ENCODE peak calls at places on chromosomes 6 and 20, in five cellular contexts. Z, P, C, O and J are unnamed samples.

GRCh38 chr20:59824711-59825562 is 108.5 kb downstream of the SYCP2 start:
- DNase-seq in O (no peak), C (no peak), Z (no peak), P (no peak), J (no peak)

GRCh38 chr6:14730654-14731053 is 515.2 kb upstream of the JARID2 start:
- DNase-seq in C (no peak), Z (no peak), O (no peak), P (no peak), J (no peak)

GRCh38 chr6:107991061-107991460 is 33.1 kb upstream of the SEC63 start:
- DNase-seq in Z (no peak), C (no peak), P (no peak), O (no peak), J (no peak)

GRCh38 chr20:57509665-57510237 is 15.2 kb downstream of the CTCFL start:
- DNase-seq in Z (peak; percentile 68), C (no peak), P (no peak), O (peak; percentile 71), J (no peak)

GRCh38 chr6:4872841-4873240 is 96.6 kb downstream of the CDYL start:
- DNase-seq in Z (no peak), C (no peak), O (no peak), P (no peak), J (no peak)

GRCh38 chr20:39398656-39399055 is 436.5 kb downstream of the DHX35 start:
- DNase-seq in C (no peak), O (no peak), P (no peak), Z (no peak), J (no peak)

GRCh38 chr20:3580412-3580811 is 82.8 kb downstream of the GFRA4 start:
- DNase-seq in P (no peak), C (no peak), O (no peak), Z (no peak), J (no peak)

GRCh38 chr20:25285856-25286798 is 38.2 kb downstream of the PYGB start:
- DNase-seq in C (no peak), P (peak; percentile 15), Z (no peak), O (no peak), J (no peak)

GRCh38 chr20:58702161-58702510 is 9.5 kb downstream of the NPEPL1 start:
- DNase-seq in Z (no peak), P (no peak), O (no peak), C (no peak), J (no peak)

GRCh38 chr20:33481431-33481941 is 8.4 kb upstream of the CBFA2T2 start:
- DNase-seq in O (no peak), C (no peak), Z (no peak), P (no peak), J (no peak)

GRCh38 chr6:134115715-134116074 is 63.3 kb upstream of the SLC2A12 start:
- DNase-seq in C (no peak), Z (no peak), P (no peak), O (no peak), J (no peak)

GRCh38 chr6:108655840-108656650 is 95.3 kb downstream of the FOXO3 start:
- DNase-seq in C (no peak), Z (no peak), P (no peak), O (no peak), J (no peak)

GRCh38 chr6:150256618-150257272 is 112.1 kb upstream of the IYD start:
- DNase-seq in O (peak; percentile 60), P (no peak), Z (no peak), C (no peak), J (no peak)

GRCh38 chr6:158780963-158781691 is 38.0 kb downstream of the EZR start:
- DNase-seq in P (no peak), O (peak; percentile 83), C (no peak), Z (no peak), J (no peak)

GRCh38 chr20:23125159-23125558 is 39.0 kb upstream of the CD93 start:
- DNase-seq in O (no peak), Z (no peak), C (no peak), P (no peak), J (no peak)

GRCh38 chr6:4134841-4135664 is at the start of gene ECI2:
- DNase-seq in O (peak; percentile 48), C (peak; percentile 37), P (peak; percentile 85), Z (peak; percentile 48), J (peak; percentile 39)

GRCh38 chr6:97958143-97958542 is 675.1 kb upstream of the MMS22L start:
- DNase-seq in O (peak; percentile 78), P (peak; percentile 31), Z (no peak), C (no peak), J (no peak)

GRCh38 chr6:6471276-6471675 is 117.2 kb upstream of the LY86 start:
- DNase-seq in O (no peak), Z (no peak), C (no peak), P (no peak), J (no peak)

DNA sequence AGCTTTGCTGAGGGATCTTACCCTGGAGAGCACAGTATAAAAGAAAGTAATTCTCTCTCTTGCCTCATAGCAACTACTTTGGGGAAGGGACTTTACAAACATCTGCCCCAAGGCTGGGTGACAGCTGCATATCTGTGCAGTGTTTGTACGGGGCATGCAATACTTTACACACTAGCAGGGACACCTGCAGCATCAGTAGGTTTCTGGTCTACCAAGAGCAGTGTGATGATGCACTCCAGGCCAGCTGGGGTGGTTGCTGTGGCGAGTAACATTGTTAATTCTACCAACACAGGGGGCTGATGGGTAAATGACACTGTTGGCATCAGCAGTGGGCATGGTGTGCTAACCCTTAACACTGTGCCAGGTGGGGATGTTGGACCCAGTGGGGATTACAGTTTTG is 48.0 kb downstream of the ADTRP start:
- DNase-seq in O (no peak), Z (no peak), P (no peak), C (no peak), J (no peak)
- H3K4me1 ChIP-seq in O (peaks cover 9% of the 10 kb centered on the region), Z (no peaks in the 10 kb centered on the region), P (peaks cover 17% of the 10 kb centered on the region), C (peaks cover 56% of the 10 kb centered on the region), J (peaks cover 34% of the 10 kb centered on the region)

DNA sequence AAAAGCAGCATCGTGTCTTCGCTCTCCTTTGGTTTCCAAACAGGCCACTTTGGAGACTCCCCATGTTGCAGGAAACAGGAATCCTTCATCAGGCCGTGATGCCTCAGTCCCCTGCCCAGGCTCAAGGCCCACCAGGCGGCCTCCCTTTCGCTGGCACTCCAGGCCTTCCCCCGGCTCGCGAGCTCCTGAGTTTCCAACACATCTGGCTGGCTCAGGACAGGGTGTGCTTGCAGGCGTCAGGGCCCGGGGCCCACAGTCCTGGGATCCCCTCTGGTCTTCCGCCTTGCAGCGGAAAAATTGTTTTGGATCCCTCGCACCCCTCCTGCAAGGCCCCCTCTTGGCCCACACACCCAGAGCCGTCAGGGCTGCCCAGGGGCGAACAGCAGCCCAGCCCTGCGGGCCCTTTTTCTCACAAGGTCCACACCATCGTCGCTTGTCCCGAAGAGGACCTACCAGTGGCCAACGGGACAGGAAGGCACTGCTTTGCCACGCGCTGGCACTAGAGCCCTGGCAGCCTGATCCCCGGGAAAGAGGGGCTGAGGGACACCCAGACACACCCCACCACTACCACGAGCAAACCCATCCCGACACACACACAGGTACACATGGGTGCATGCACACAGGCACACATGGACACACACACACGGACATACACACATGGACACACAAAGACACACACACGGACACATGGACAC is 1930.9 kb upstream of the DEFB115 start:
- DNase-seq in P (no peak), O (no peak), Z (no peak), C (no peak), J (no peak)
- H3K4me3 ChIP-seq in P (no peak overlapping the region), O (no peak overlapping the region), Z (no peak overlapping the region), C (no peak overlapping the region), J (no peak overlapping the region)

DNA sequence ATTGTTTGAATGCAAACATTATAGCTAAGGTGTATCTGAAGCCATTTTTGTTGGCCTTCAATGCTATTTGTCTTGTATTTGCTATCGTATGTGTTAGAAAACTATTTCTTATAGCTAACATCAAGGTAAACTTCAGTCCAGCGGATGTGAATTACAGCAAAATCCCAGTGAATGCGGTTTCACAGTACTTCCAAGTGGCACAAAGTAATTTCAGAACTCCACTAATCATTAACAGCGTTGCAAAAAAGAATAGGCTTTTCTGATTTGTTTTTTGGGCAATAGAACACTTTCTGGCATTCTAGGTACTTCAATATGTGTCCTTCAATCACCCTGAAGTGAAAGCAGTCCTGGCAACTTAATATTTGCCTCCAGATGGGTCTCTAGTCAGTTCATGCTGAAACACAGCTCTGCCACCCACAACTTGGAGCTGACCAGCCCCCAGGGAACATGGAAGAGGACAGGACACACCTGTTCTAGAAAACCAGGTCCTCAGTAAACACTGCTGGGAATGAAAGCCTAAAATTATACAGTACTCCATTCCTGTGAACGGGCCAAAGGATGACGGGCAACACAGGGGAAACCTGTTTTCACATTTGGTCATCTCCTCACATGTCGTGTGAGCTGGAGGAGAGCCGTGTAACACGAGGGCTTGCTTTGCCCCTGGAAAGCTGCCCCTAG is 9.7 kb upstream of the MRPS10 start:
- DNase-seq in P (no peak), Z (peak; percentile 16), O (peak; percentile 82), C (no peak), J (no peak)
- H3K4me1 ChIP-seq in P (peaks cover 11% of the 10 kb centered on the region), Z (peaks cover 53% of the 10 kb centered on the region), O (peaks cover 78% of the 10 kb centered on the region), C (no peaks in the 10 kb centered on the region), J (peaks cover 24% of the 10 kb centered on the region)

DNA sequence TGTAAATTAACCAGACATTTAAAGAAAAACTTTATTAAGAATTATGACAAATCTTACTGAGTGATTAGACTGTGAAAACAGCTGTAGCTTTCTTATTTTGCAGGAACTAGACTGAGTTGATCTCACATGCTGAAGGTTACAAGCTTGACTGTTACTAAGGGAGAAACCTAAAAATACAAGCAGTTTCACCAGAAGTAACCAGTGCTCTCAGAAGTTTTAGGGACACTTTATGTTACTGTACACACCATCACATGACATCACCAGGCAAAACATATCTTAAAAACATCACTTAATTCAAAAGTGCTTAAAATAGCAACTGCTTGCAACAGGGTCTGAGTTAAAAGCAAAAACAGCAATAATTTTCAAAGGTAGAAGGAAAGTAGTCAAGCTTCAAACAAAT is 5.4 kb downstream of the FBXO30 start:
- DNase-seq in O (no peak), P (no peak), C (no peak), Z (no peak), J (no peak)
- H3K4me3 ChIP-seq in O (no peak overlapping the region), P (no peak overlapping the region), C (no peak overlapping the region), Z (no peak overlapping the region), J (no peak overlapping the region)